ENCODE peak calls at places on chromosomes 6 and 20, in seven cellular contexts. Q is HCT116, J is mesendoderm, Z is A549, V is MM.1S, A is fibroblast of lung, W is IMR-90. R is an unnamed sample. For H3K4me1, the result is how much of the 10 kb centered on the place peaks cover.

GRCh38 chr20:45920795-45921617 is 9.1 kb upstream of the PLTP start:
- DNase-seq in V (no peak), A (no peak), Z (no peak), Q (no peak), J (no peak), W (no peak), R (no peak)

GRCh38 chr6:169250660-169251059 is 3.0 kb downstream of the THBS2 start:
- DNase-seq in J (peak), A (peak), W (peak), V (no peak), Q (peak), Z (peak), R (peak)

GRCh38 chr6:19713984-19714383 is 123.2 kb upstream of the ID4 start:
- DNase-seq in Z (no peak), Q (no peak), W (no peak), A (no peak), V (no peak), J (no peak), R (peak)

GRCh38 chr6:18501313-18502013 is 114.3 kb downstream of the RNF144B start:
- DNase-seq in Q (no peak), Z (peak), W (peak), V (no peak), J (no peak), A (peak), R (no peak)

GRCh38 chr6:14294270-14294951 is 176.8 kb downstream of the CD83 start:
- DNase-seq in V (no peak), A (no peak), Z (no peak), W (no peak), J (no peak), Q (no peak), R (no peak)

GRCh38 chr20:12949429-12949980 is 59.3 kb upstream of the SPTLC3 start:
- DNase-seq in W (peak), V (peak), Q (no peak), A (peak), Z (no peak), J (no peak), R (no peak)

GRCh38 chr6:56930846-56931245 is 24.1 kb upstream of the BEND6 start:
- DNase-seq in Z (no peak), V (no peak), Q (no peak), W (no peak), J (no peak), A (no peak), R (no peak)

GRCh38 chr6:157861814-157862213 is 38.8 kb downstream of the SNX9 start:
- DNase-seq in Z (peak), J (no peak), W (peak), Q (no peak), V (no peak), A (peak), R (peak)

GRCh38 chr6:90722648-90723047 is 135.8 kb upstream of the MAP3K7 start:
- DNase-seq in J (no peak), Q (no peak), V (no peak), A (no peak), W (no peak), Z (no peak), R (no peak)

GRCh38 chr20:34861386-34862084 is 11.1 kb downstream of the GGT7 start:
- DNase-seq in Q (no peak), Z (no peak), J (no peak), V (no peak), W (no peak), A (no peak), R (no peak)

GRCh38 chr6:2819891-2820814 is 21.5 kb downstream of the SERPINB1 start:
- DNase-seq in V (no peak), J (no peak), A (peak), Q (no peak), Z (no peak), W (peak), R (no peak)

GRCh38 chr6:125942677-125943527 is 13.7 kb upstream of the HINT3 start:
- DNase-seq in Q (no peak), J (peak), Z (no peak), V (no peak), A (peak), W (peak), R (peak)

GRCh38 chr20:62816031-62816878 is 595 bp upstream of the COL9A3 start:
- DNase-seq in J (peak), V (no peak), Q (no peak), A (no peak), W (peak), Z (no peak), R (peak)

GRCh38 chr6:55023231-55023630 is 151.1 kb upstream of the HCRTR2 start:
- DNase-seq in A (no peak), Q (no peak), J (no peak), V (peak), Z (no peak), W (no peak), R (no peak)

GRCh38 chr6:151291145-151292055 is 51.6 kb downstream of the AKAP12 start:
- DNase-seq in J (peak), W (peak), V (no peak), Q (no peak), A (peak), Z (no peak), R (no peak)

GRCh38 chr20:46936415-46937139 is 41.9 kb downstream of the EYA2 start:
- DNase-seq in A (no peak), V (no peak), Q (no peak), J (no peak), W (no peak), Z (no peak), R (no peak)

GRCh38 chr20:35093245-35093884 is 758 bp upstream of the TRPC4AP start:
- DNase-seq in J (no peak), Q (no peak), V (no peak), W (peak), A (peak), Z (peak), R (peak)

GRCh38 chr6:92687278-92687677 is 732.1 kb downstream of the EPHA7 start:
- DNase-seq in W (no peak), A (no peak), Q (no peak), Z (no peak), V (peak), J (no peak), R (no peak)

DNA sequence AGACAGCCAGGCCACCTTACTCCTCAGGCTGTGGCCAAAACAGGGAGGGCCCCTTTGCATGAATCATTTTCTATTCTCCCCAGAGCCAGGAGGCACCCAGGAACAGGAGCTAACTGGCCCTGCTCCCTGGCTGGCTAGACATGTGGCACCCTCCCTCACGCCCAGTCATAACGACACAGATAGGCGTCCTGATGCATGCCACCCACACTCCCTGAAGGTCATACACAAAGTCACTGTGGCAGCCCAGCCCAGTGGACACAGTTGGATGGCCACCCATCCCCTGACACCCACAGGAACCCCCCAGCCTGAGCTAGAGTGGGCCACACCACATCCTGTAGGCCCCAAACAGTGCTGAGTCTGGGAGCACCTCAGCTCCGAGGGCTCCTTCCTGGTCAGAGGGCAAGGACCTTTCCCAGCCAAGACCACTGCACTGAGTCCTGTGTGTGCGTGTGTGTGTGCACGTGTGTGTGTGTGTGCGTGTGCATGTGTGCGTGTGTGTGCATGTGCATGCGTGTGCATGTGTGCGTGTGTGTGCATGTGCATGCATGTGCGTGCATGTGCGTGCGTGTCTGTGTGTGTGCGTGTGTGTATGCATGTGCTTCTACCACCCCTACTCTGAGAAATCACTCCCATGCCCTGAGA is 21.6 kb downstream of the TFEB start:
- DNase-seq in J (no peak), A (peak), V (no peak), W (no peak), Z (no peak), Q (no peak), R (peak)
- H3K4me1 ChIP-seq in J (under half), A (under half), V (under half), W (under half), Z (half or more), Q (under half), R (under half)

GRCh38 chr6:108632441-108632840 is 71.7 kb downstream of the FOXO3 start:
- DNase-seq in Q (no peak), Z (no peak), A (no peak), V (peak), W (no peak), J (no peak), R (no peak)

GRCh38 chr6:108626777-108627176 is 66.1 kb downstream of the FOXO3 start:
- DNase-seq in V (no peak), W (no peak), A (no peak), Q (no peak), Z (no peak), J (no peak), R (no peak)

GRCh38 chr6:108630050-108630714 is 69.5 kb downstream of the FOXO3 start:
- DNase-seq in V (no peak), J (peak), Q (no peak), Z (no peak), A (peak), W (peak), R (no peak)

GRCh38 chr6:108623995-108624394 is 63.3 kb downstream of the FOXO3 start:
- DNase-seq in W (no peak), J (no peak), Z (no peak), V (no peak), Q (no peak), A (no peak), R (no peak)

GRCh38 chr6:108627692-108628565 is 67.2 kb downstream of the FOXO3 start:
- DNase-seq in Z (no peak), W (peak), A (peak), V (no peak), Q (no peak), J (no peak), R (peak)
- H3K4me2 ChIP-seq in Z (no peak), W (no peak), A (peak), V (peak), Q (no peak), J (no peak), R (peak)

GRCh38 chr20:64069614-64070243 is 6.7 kb downstream of the TCEA2 start:
- DNase-seq in J (peak), A (no peak), Z (no peak), V (peak), W (no peak), Q (no peak), R (peak)
- H3K4me1 ChIP-seq in J (under half), A (under half), Z (under half), V (under half), W (under half), Q (under half), R (under half)

GRCh38 chr6:140463312-140463710 is 1088.9 kb upstream of the CITED2 start:
- DNase-seq in A (no peak), Z (no peak), J (no peak), W (no peak), Q (no peak), V (no peak), R (no peak)
- H3K4me2 ChIP-seq in A (no peak), Z (peak), J (no peak), W (peak), Q (peak), V (no peak), R (peak)

DNA sequence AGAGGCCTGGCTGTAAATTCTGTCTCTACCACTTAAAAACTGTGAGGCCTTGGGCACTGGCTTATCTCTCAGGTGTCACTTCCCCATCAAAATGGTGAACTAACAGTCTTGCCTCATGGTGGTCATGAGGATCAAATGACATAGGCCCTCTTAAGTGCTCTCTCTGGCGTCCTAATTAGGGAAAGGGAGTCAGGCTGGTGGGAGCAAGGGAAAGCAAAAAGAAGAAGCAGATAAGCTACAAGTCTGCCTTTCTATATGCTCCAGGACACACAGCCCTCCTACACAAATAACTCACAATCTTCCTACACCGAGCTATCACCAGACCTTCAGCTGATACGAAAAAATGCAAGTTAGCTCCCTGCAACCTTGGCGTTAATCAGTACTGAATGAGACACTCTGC is 19.5 kb upstream of the SLC22A16 start:
- DNase-seq in Q (no peak), A (no peak), W (no peak), V (no peak), J (peak), Z (no peak), R (peak)
- H3K4me1 ChIP-seq in Q (under half), A (under half), W (under half), V (under half), J (under half), Z (under half), R (under half)

DNA sequence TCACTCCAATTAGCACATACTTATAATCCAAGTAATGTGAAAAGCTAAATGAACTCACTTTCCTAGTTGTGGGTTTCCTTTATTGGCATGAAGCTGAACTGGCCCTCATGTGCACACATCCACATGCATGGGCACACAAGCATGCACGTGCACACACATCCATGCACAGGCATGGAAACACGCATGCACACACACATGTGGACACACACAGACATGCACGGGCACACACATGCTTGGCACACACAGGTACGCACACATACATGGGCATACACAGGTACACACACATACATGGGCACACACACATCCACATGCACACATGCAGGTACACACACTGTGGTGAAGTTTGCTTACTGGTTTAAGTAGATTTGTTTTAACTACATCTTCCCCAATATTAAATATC is 23.8 kb downstream of the SYNDIG1 start:
- DNase-seq in A (no peak), Q (no peak), V (no peak), J (no peak), Z (no peak), W (no peak), R (no peak)
- H3K4me2 ChIP-seq in A (no peak), Q (no peak), V (no peak), J (no peak), Z (no peak), W (no peak), R (no peak)

GRCh38 chr6:136783021-136783420 is 9.3 kb downstream of the MAP3K5 start:
- DNase-seq in A (no peak), J (no peak), W (no peak), Z (no peak), Q (no peak), V (no peak), R (no peak)
- H3K4me1 ChIP-seq in A (under half), J (under half), W (under half), Z (under half), Q (under half), V (under half), R (under half)

GRCh38 chr6:106694343-106694742 is 65.0 kb downstream of the QRSL1 start:
- DNase-seq in J (peak), Q (no peak), A (no peak), V (no peak), W (no peak), Z (no peak), R (no peak)

GRCh38 chr6:106688177-106688951 is 59.0 kb downstream of the QRSL1 start:
- DNase-seq in Q (no peak), V (peak), A (no peak), J (no peak), Z (peak), W (no peak), R (no peak)

GRCh38 chr6:106692823-106693216 is 63.4 kb downstream of the QRSL1 start:
- DNase-seq in A (no peak), W (no peak), Q (no peak), V (no peak), Z (no peak), J (no peak), R (no peak)

GRCh38 chr6:106692112-106692822 is 62.9 kb downstream of the QRSL1 start:
- DNase-seq in W (peak), V (no peak), Q (no peak), A (peak), J (peak), Z (peak), R (peak)

DNA sequence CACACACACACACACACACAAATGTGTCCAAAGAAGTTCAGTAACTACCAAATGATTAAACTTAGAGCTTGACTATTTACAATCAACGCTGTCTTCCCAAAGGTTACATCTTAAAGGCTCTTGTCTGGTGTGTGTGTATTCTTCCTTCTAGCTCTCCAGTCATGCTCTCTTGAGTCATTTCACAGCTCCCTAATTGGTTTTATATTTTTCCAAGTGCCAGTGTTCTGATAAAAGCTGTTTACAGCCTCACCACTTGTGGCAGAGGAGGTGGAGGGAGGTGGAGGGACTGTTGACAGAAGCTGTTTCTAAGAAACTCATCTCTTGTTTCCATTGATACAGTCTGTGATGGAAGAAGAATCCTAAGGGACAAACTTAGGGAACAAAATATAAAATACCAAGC is 64.0 kb downstream of the QRSL1 start:
- DNase-seq in W (no peak), Q (no peak), Z (no peak), V (no peak), A (no peak), J (peak), R (no peak)
- H3K4me2 ChIP-seq in W (no peak), Q (no peak), Z (no peak), V (no peak), A (no peak), J (no peak), R (no peak)

GRCh38 chr6:166004491-166005275 is 163.0 kb downstream of the TBXT start:
- DNase-seq in J (no peak), Q (no peak), V (no peak), A (peak), W (no peak), Z (no peak), R (no peak)

GRCh38 chr6:166003569-166003968 is 164.1 kb downstream of the TBXT start:
- DNase-seq in W (no peak), V (no peak), Q (no peak), A (no peak), Z (no peak), J (no peak), R (no peak)

GRCh38 chr6:165998072-165998471 is 169.6 kb downstream of the TBXT start:
- DNase-seq in V (no peak), Q (no peak), A (no peak), J (no peak), Z (no peak), W (no peak), R (no peak)

GRCh38 chr6:165999279-165999678 is 168.4 kb downstream of the TBXT start:
- DNase-seq in Z (no peak), J (no peak), Q (no peak), W (no peak), A (no peak), V (no peak), R (no peak)

GRCh38 chr6:166001359-166001758 is 166.3 kb downstream of the TBXT start:
- DNase-seq in Q (no peak), Z (no peak), A (no peak), W (no peak), V (no peak), J (no peak), R (no peak)
- H3K4me1 ChIP-seq in Q (under half), Z (under half), A (under half), W (under half), V (under half), J (under half), R (under half)

GRCh38 chr6:138540468-138540867 is 41.2 kb upstream of the NHSL1 start:
- DNase-seq in V (no peak), Q (no peak), J (no peak), W (peak), Z (no peak), A (peak), R (peak)
- H3K4me2 ChIP-seq in V (no peak), Q (no peak), J (no peak), W (peak), Z (no peak), A (peak), R (peak)

R was measured in osteoblast.